ENCODE peak calls at places on chromosomes 6 and 20, in ten cellular contexts. One of them, this sample, is unnamed. For H3K4me1, the result is how much of the 10 kb centered on the place peaks cover.

GRCh38 chr6:17281497-17282481 is 628 bp downstream of the RBM24 start:
- DNase-seq in kidney: peak
- DNase-seq in A673: no peak
- DNase-seq in mesendoderm: peak
- DNase-seq in tibial nerve: peak
- DNase-seq in adrenal gland: no peak
- DNase-seq in Panc1: no peak
- DNase-seq in neural progenitor cell: peak
- DNase-seq in endothelial cell of umbilical vein: peak
- DNase-seq in CD8-positive, alpha-beta memory T cell: no peak
- DNase-seq in this sample: no peak

GRCh38 chr20:46204594-46205205 is 86.6 kb downstream of the CD40 start:
- DNase-seq in A673: no peak
- DNase-seq in adrenal gland: no peak
- DNase-seq in endothelial cell of umbilical vein: no peak
- DNase-seq in kidney: no peak
- DNase-seq in Panc1: no peak
- DNase-seq in CD8-positive, alpha-beta memory T cell: no peak
- DNase-seq in tibial nerve: no peak
- DNase-seq in neural progenitor cell: no peak
- DNase-seq in mesendoderm: no peak
- DNase-seq in this sample: no peak

GRCh38 chr6:85669735-85670194 is 27.1 kb upstream of the SYNCRIP start:
- DNase-seq in A673: no peak
- DNase-seq in adrenal gland: no peak
- DNase-seq in CD8-positive, alpha-beta memory T cell: peak
- DNase-seq in endothelial cell of umbilical vein: peak
- DNase-seq in tibial nerve: no peak
- DNase-seq in kidney: no peak
- DNase-seq in mesendoderm: peak
- DNase-seq in neural progenitor cell: no peak
- DNase-seq in Panc1: no peak
- DNase-seq in this sample: peak

GRCh38 chr20:62428008-62428384 is 657 bp upstream of the RBBP8NL start:
- DNase-seq in kidney: no peak
- DNase-seq in endothelial cell of umbilical vein: no peak
- DNase-seq in adrenal gland: no peak
- DNase-seq in mesendoderm: no peak
- DNase-seq in A673: no peak
- DNase-seq in CD8-positive, alpha-beta memory T cell: no peak
- DNase-seq in tibial nerve: no peak
- DNase-seq in Panc1: no peak
- DNase-seq in neural progenitor cell: no peak
- DNase-seq in this sample: no peak

GRCh38 chr6:131995924-131996323 is 44.8 kb upstream of the CCN2 start:
- DNase-seq in kidney: no peak
- DNase-seq in A673: peak
- DNase-seq in adrenal gland: no peak
- DNase-seq in Panc1: peak
- DNase-seq in mesendoderm: no peak
- DNase-seq in CD8-positive, alpha-beta memory T cell: no peak
- DNase-seq in tibial nerve: no peak
- DNase-seq in neural progenitor cell: no peak
- DNase-seq in endothelial cell of umbilical vein: peak
- DNase-seq in this sample: peak

GRCh38 chr20:53767206-53767924 is 173.7 kb upstream of the ZNF217 start:
- DNase-seq in neural progenitor cell: no peak
- DNase-seq in adrenal gland: no peak
- DNase-seq in mesendoderm: peak
- DNase-seq in tibial nerve: no peak
- DNase-seq in kidney: no peak
- DNase-seq in endothelial cell of umbilical vein: no peak
- DNase-seq in CD8-positive, alpha-beta memory T cell: no peak
- DNase-seq in Panc1: no peak
- DNase-seq in A673: no peak
- DNase-seq in this sample: no peak

GRCh38 chr6:98539669-98540207 is 294.6 kb upstream of the POU3F2 start:
- DNase-seq in endothelial cell of umbilical vein: no peak
- DNase-seq in A673: no peak
- DNase-seq in neural progenitor cell: no peak
- DNase-seq in CD8-positive, alpha-beta memory T cell: no peak
- DNase-seq in tibial nerve: no peak
- DNase-seq in kidney: no peak
- DNase-seq in adrenal gland: no peak
- DNase-seq in Panc1: no peak
- DNase-seq in mesendoderm: peak
- DNase-seq in this sample: no peak

GRCh38 chr6:113015249-113015648 is 668.1 kb downstream of the RFPL4B start:
- DNase-seq in Panc1: no peak
- DNase-seq in kidney: no peak
- DNase-seq in neural progenitor cell: no peak
- DNase-seq in mesendoderm: no peak
- DNase-seq in CD8-positive, alpha-beta memory T cell: no peak
- DNase-seq in endothelial cell of umbilical vein: no peak
- DNase-seq in tibial nerve: no peak
- DNase-seq in A673: no peak
- DNase-seq in adrenal gland: no peak
- DNase-seq in this sample: no peak

GRCh38 chr6:29510202-29510601 is 22.4 kb upstream of the MAS1L start:
- DNase-seq in neural progenitor cell: peak
- DNase-seq in CD8-positive, alpha-beta memory T cell: no peak
- DNase-seq in mesendoderm: peak
- DNase-seq in A673: no peak
- DNase-seq in endothelial cell of umbilical vein: no peak
- DNase-seq in kidney: no peak
- DNase-seq in adrenal gland: peak
- DNase-seq in Panc1: no peak
- DNase-seq in tibial nerve: no peak
- DNase-seq in this sample: no peak

GRCh38 chr6:9086331-9086730 is 651.0 kb upstream of the SLC35B3 start:
- DNase-seq in neural progenitor cell: no peak
- DNase-seq in endothelial cell of umbilical vein: no peak
- DNase-seq in mesendoderm: no peak
- DNase-seq in tibial nerve: no peak
- DNase-seq in Panc1: no peak
- DNase-seq in kidney: no peak
- DNase-seq in adrenal gland: no peak
- DNase-seq in A673: no peak
- DNase-seq in CD8-positive, alpha-beta memory T cell: no peak
- DNase-seq in this sample: no peak

GRCh38 chr20:57202309-57202708 is 64.1 kb downstream of the BMP7 start:
- DNase-seq in Panc1: no peak
- DNase-seq in endothelial cell of umbilical vein: no peak
- DNase-seq in CD8-positive, alpha-beta memory T cell: no peak
- DNase-seq in adrenal gland: no peak
- DNase-seq in mesendoderm: no peak
- DNase-seq in kidney: no peak
- DNase-seq in A673: no peak
- DNase-seq in tibial nerve: no peak
- DNase-seq in neural progenitor cell: no peak
- DNase-seq in this sample: no peak

GRCh38 chr6:44132476-44132875 is 5.1 kb downstream of the TMEM63B start:
- DNase-seq in adrenal gland: no peak
- DNase-seq in Panc1: no peak
- DNase-seq in tibial nerve: no peak
- DNase-seq in A673: no peak
- DNase-seq in CD8-positive, alpha-beta memory T cell: no peak
- DNase-seq in mesendoderm: no peak
- DNase-seq in neural progenitor cell: no peak
- DNase-seq in kidney: no peak
- DNase-seq in endothelial cell of umbilical vein: no peak
- DNase-seq in this sample: no peak

GRCh38 chr6:17712573-17712972 is 5.8 kb upstream of the NUP153 start:
- DNase-seq in tibial nerve: no peak
- DNase-seq in Panc1: no peak
- DNase-seq in A673: no peak
- DNase-seq in adrenal gland: no peak
- DNase-seq in CD8-positive, alpha-beta memory T cell: no peak
- DNase-seq in mesendoderm: no peak
- DNase-seq in kidney: no peak
- DNase-seq in neural progenitor cell: peak
- DNase-seq in endothelial cell of umbilical vein: no peak
- DNase-seq in this sample: no peak

GRCh38 chr6:37565267-37566208 is 65.8 kb upstream of the CCDC167 start:
- DNase-seq in kidney: no peak
- DNase-seq in mesendoderm: peak
- DNase-seq in CD8-positive, alpha-beta memory T cell: no peak
- DNase-seq in adrenal gland: no peak
- DNase-seq in Panc1: no peak
- DNase-seq in A673: peak
- DNase-seq in neural progenitor cell: peak
- DNase-seq in tibial nerve: no peak
- DNase-seq in endothelial cell of umbilical vein: peak
- DNase-seq in this sample: no peak

GRCh38 chr20:51402201-51402600 is 140.3 kb downstream of the NFATC2 start:
- DNase-seq in CD8-positive, alpha-beta memory T cell: peak
- DNase-seq in neural progenitor cell: no peak
- DNase-seq in endothelial cell of umbilical vein: no peak
- DNase-seq in A673: no peak
- DNase-seq in Panc1: no peak
- DNase-seq in tibial nerve: no peak
- DNase-seq in adrenal gland: no peak
- DNase-seq in kidney: no peak
- DNase-seq in mesendoderm: no peak
- DNase-seq in this sample: no peak

GRCh38 chr20:24804481-24805206 is 144.4 kb upstream of the CST7 start:
- DNase-seq in endothelial cell of umbilical vein: no peak
- DNase-seq in Panc1: no peak
- DNase-seq in CD8-positive, alpha-beta memory T cell: no peak
- DNase-seq in kidney: no peak
- DNase-seq in A673: no peak
- DNase-seq in mesendoderm: no peak
- DNase-seq in neural progenitor cell: no peak
- DNase-seq in tibial nerve: no peak
- DNase-seq in adrenal gland: no peak
- DNase-seq in this sample: no peak

DNA sequence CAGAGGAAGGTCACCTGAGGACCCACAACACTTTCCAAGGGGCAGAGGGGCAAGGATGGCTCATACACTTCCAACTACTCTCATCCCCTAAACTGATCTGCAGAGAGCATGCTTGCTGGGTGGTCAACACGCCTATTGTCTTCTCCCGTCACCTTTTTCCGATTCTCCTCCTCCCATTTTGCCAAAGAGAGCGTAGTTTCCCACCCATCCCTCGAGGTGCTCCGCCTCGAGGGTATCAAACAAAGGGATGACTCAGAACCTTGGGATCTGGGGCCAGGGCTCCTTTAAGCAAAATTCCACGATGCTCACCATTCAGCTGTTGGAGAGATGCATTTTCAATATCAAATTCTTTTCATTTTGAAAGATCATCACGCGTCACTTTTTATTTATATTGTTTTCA is 507.5 kb upstream of the SULF2 start:
- DNase-seq in kidney: no peak
- DNase-seq in A673: no peak
- DNase-seq in mesendoderm: peak
- DNase-seq in CD8-positive, alpha-beta memory T cell: no peak
- DNase-seq in tibial nerve: no peak
- DNase-seq in endothelial cell of umbilical vein: no peak
- DNase-seq in Panc1: no peak
- DNase-seq in adrenal gland: no peak
- DNase-seq in neural progenitor cell: peak
- DNase-seq in this sample: no peak
- H3K4me1 ChIP-seq in kidney: under half
- H3K4me1 ChIP-seq in A673: under half
- H3K4me1 ChIP-seq in mesendoderm: under half
- H3K4me1 ChIP-seq in CD8-positive, alpha-beta memory T cell: under half
- H3K4me1 ChIP-seq in tibial nerve: under half
- H3K4me1 ChIP-seq in endothelial cell of umbilical vein: under half
- H3K4me1 ChIP-seq in Panc1: under half
- H3K4me1 ChIP-seq in adrenal gland: under half
- H3K4me1 ChIP-seq in neural progenitor cell: under half
- H3K4me1 ChIP-seq in this sample: under half

DNA sequence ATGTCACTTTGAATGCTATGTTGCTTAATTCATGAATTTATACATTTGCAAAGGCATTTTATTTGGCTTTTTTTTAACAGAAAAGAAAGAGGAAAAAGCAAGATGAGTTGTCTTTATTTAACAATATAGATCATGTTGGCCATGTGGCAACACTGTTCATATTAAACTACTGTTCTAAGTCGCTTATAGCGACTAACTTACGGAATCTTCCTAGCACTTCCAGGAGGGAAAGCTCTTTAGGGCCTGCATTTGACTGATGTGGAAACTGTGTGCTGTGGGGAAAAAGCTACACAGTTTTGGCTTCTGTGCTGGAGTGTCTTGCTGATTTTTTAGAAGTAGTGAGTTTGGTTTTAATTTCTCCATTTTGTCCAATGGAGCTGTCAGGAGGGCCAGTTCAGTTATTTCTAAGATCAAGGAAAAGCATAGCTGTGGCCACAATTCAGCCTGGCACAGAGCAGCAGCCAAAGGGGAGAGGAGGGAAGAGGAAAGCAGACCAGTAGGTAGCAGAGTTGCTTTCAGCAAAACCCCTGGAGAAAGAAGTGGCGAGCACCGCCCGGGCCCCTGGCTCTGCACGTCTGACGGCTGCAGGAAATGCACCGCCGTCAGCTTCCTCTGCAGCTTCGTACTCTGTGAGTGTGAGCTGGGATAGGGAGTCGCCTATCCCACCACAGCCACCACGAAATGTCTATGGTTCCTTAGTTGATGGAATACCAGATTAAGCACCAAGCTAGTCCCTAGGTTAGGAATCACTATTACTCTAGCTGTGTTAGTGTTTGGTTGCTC is 80.2 kb upstream of the NAA20 start:
- DNase-seq in endothelial cell of umbilical vein: peak
- DNase-seq in tibial nerve: no peak
- DNase-seq in CD8-positive, alpha-beta memory T cell: no peak
- DNase-seq in neural progenitor cell: no peak
- DNase-seq in mesendoderm: no peak
- DNase-seq in adrenal gland: peak
- DNase-seq in A673: no peak
- DNase-seq in kidney: no peak
- DNase-seq in Panc1: no peak
- DNase-seq in this sample: no peak
- H3K4me1 ChIP-seq in endothelial cell of umbilical vein: half or more
- H3K4me1 ChIP-seq in tibial nerve: under half
- H3K4me1 ChIP-seq in CD8-positive, alpha-beta memory T cell: under half
- H3K4me1 ChIP-seq in neural progenitor cell: under half
- H3K4me1 ChIP-seq in mesendoderm: under half
- H3K4me1 ChIP-seq in adrenal gland: under half
- H3K4me1 ChIP-seq in A673: under half
- H3K4me1 ChIP-seq in kidney: under half
- H3K4me1 ChIP-seq in Panc1: under half
- H3K4me1 ChIP-seq in this sample: under half

GRCh38 chr6:139161169-139161568 is 26.3 kb downstream of the HECA start:
- DNase-seq in CD8-positive, alpha-beta memory T cell: peak
- DNase-seq in neural progenitor cell: no peak
- DNase-seq in endothelial cell of umbilical vein: no peak
- DNase-seq in Panc1: no peak
- DNase-seq in mesendoderm: no peak
- DNase-seq in kidney: no peak
- DNase-seq in adrenal gland: no peak
- DNase-seq in A673: no peak
- DNase-seq in tibial nerve: no peak
- DNase-seq in this sample: no peak
- H3K4me1 ChIP-seq in CD8-positive, alpha-beta memory T cell: half or more
- H3K4me1 ChIP-seq in neural progenitor cell: under half
- H3K4me1 ChIP-seq in endothelial cell of umbilical vein: under half
- H3K4me1 ChIP-seq in Panc1: under half
- H3K4me1 ChIP-seq in mesendoderm: under half
- H3K4me1 ChIP-seq in kidney: under half
- H3K4me1 ChIP-seq in adrenal gland: under half
- H3K4me1 ChIP-seq in A673: under half
- H3K4me1 ChIP-seq in tibial nerve: under half
- H3K4me1 ChIP-seq in this sample: under half

GRCh38 chr6:36127462-36128016 is 2.8 kb upstream of the MAPK13 start:
- DNase-seq in A673: no peak
- DNase-seq in endothelial cell of umbilical vein: peak
- DNase-seq in neural progenitor cell: no peak
- DNase-seq in kidney: peak
- DNase-seq in adrenal gland: peak
- DNase-seq in CD8-positive, alpha-beta memory T cell: no peak
- DNase-seq in tibial nerve: no peak
- DNase-seq in Panc1: peak
- DNase-seq in mesendoderm: peak
- DNase-seq in this sample: no peak
- H3K4me1 ChIP-seq in A673: under half
- H3K4me1 ChIP-seq in endothelial cell of umbilical vein: under half
- H3K4me1 ChIP-seq in neural progenitor cell: under half
- H3K4me1 ChIP-seq in kidney: under half
- H3K4me1 ChIP-seq in adrenal gland: under half
- H3K4me1 ChIP-seq in CD8-positive, alpha-beta memory T cell: half or more
- H3K4me1 ChIP-seq in tibial nerve: under half
- H3K4me1 ChIP-seq in Panc1: under half
- H3K4me1 ChIP-seq in mesendoderm: under half
- H3K4me1 ChIP-seq in this sample: under half